ENCODE peak calls at places on chromosome 19, in eight cellular contexts. X is transverse colon, M is K562, V is HCT116, K is A549, A is breast epithelium, N is stomach, Y is body of pancreas. J is an unnamed sample. For H3K4me1, the result is how much of the 10 kb centered on the place peaks cover.

GRCh38 chr19:19439083-19439482 is 33.6 kb downstream of the GATAD2A start:
- DNase-seq in X (no peak), M (no peak), V (no peak), K (no peak), A (no peak), N (no peak), Y (no peak), J (no peak)

GRCh38 chr19:10471909-10472308 is 31.2 kb downstream of the KEAP1 start:
- DNase-seq in X (no peak), M (peak), V (no peak), K (peak), A (no peak), N (no peak), Y (no peak), J (no peak)

GRCh38 chr19:1884291-1884718 is 991 bp downstream of the ABHD17A start:
- DNase-seq in X (peak), M (peak), V (no peak), K (no peak), A (no peak), N (no peak), Y (no peak), J (peak)

GRCh38 chr19:1860133-1860775 is 3.1 kb downstream of the KLF16 start:
- DNase-seq in X (peak), M (peak), V (no peak), K (peak), A (no peak), N (no peak), Y (peak), J (no peak)

GRCh38 chr19:51372649-51373504 is at the start of gene NKG7:
- DNase-seq in X (no peak), M (peak), V (no peak), K (no peak), A (no peak), N (no peak), Y (no peak), J (no peak)

GRCh38 chr19:39890755-39891551 is 43.5 kb downstream of the FCGBP start:
- DNase-seq in X (no peak), M (no peak), V (no peak), K (no peak), A (no peak), N (peak), Y (no peak), J (peak)

GRCh38 chr19:10230155-10230903 is 802 bp downstream of the S1PR2 start:
- DNase-seq in X (peak), M (no peak), V (no peak), K (no peak), A (no peak), N (peak), Y (peak), J (peak)

GRCh38 chr19:54030895-54031586 is 32.7 kb downstream of the VSTM1 start:
- DNase-seq in X (no peak), M (peak), V (no peak), K (peak), A (no peak), N (no peak), Y (no peak), J (no peak)

GRCh38 chr19:53868091-53868891 is 608 bp downstream of the MYADM start:
- DNase-seq in X (peak), M (peak), V (no peak), K (peak), A (peak), N (peak), Y (peak), J (peak)

GRCh38 chr19:1747285-1748114 is 5.8 kb upstream of the ONECUT3 start:
- DNase-seq in X (no peak), M (peak), V (peak), K (peak), A (no peak), N (peak), Y (peak), J (no peak)

GRCh38 chr19:41083516-41083915 is 4.7 kb upstream of the CYP2A13 start:
- DNase-seq in X (no peak), M (no peak), V (no peak), K (peak), A (no peak), N (no peak), Y (no peak), J (no peak)

GRCh38 chr19:23823952-23824389 is 65.3 kb upstream of the ZNF681 start:
- DNase-seq in X (peak), M (peak), V (no peak), K (peak), A (no peak), N (no peak), Y (no peak), J (no peak)

GRCh38 chr19:1259206-1259872 is 9.8 kb upstream of the CIRBP start:
- DNase-seq in X (peak), M (peak), V (no peak), K (peak), A (no peak), N (peak), Y (peak), J (no peak)

GRCh38 chr19:8141726-8142524 is 7.5 kb downstream of the FBN3 start:
- DNase-seq in X (no peak), M (no peak), V (no peak), K (no peak), A (no peak), N (no peak), Y (peak), J (no peak)

GRCh38 chr19:10505583-10506229 is 2.5 kb upstream of the KEAP1 start:
- DNase-seq in X (peak), M (peak), V (peak), K (peak), A (peak), N (peak), Y (peak), J (peak)

GRCh38 chr19:1907563-1908363 is 2.6 kb downstream of the ADAT3 start:
- DNase-seq in X (peak), M (peak), V (no peak), K (no peak), A (no peak), N (peak), Y (peak), J (no peak)

GRCh38 chr19:18109731-18110671 is 12.4 kb downstream of the MAST3 start:
- DNase-seq in X (peak), M (peak), V (no peak), K (no peak), A (no peak), N (peak), Y (peak), J (no peak)

GRCh38 chr19:10402441-10403038 is 802 bp downstream of the CDC37 start:
- DNase-seq in X (peak), M (peak), V (no peak), K (no peak), A (no peak), N (no peak), Y (no peak), J (no peak)

GRCh38 chr19:15575406-15575805 is 39.6 kb upstream of the CYP4F8 start:
- DNase-seq in X (no peak), M (no peak), V (no peak), K (no peak), A (no peak), N (no peak), Y (no peak), J (no peak)

GRCh38 chr19:10899171-10899653 is 27.9 kb downstream of the CARM1 start:
- DNase-seq in X (peak), M (no peak), V (no peak), K (no peak), A (peak), N (peak), Y (peak), J (no peak)

GRCh38 chr19:40799558-40800338 is 757 bp downstream of the EGLN2 start:
- DNase-seq in X (no peak), M (peak), V (no peak), K (no peak), A (no peak), N (peak), Y (no peak), J (peak)

GRCh38 chr19:8512115-8512967 is 1.6 kb downstream of the ZNF414 start:
- DNase-seq in X (peak), M (peak), V (peak), K (peak), A (no peak), N (no peak), Y (no peak), J (no peak)

GRCh38 chr19:29724102-29724641 is 9.1 kb upstream of the C19orf12 start:
- DNase-seq in X (no peak), M (no peak), V (no peak), K (no peak), A (no peak), N (no peak), Y (no peak), J (no peak)

GRCh38 chr19:46954502-46955004 is 65.1 kb upstream of the NPAS1 start:
- DNase-seq in X (no peak), M (peak), V (no peak), K (no peak), A (no peak), N (no peak), Y (no peak), J (no peak)

GRCh38 chr19:46953955-46954501 is 65.6 kb upstream of the NPAS1 start:
- DNase-seq in X (no peak), M (no peak), V (no peak), K (no peak), A (no peak), N (no peak), Y (no peak), J (no peak)

GRCh38 chr19:46950526-46951235 is 69.0 kb upstream of the NPAS1 start:
- DNase-seq in X (no peak), M (no peak), V (no peak), K (no peak), A (no peak), N (no peak), Y (no peak), J (no peak)

GRCh38 chr19:46951236-46951986 is 68.2 kb upstream of the NPAS1 start:
- DNase-seq in X (peak), M (no peak), V (peak), K (peak), A (no peak), N (no peak), Y (no peak), J (no peak)

GRCh38 chr19:46952874-46953273 is 66.8 kb upstream of the NPAS1 start:
- DNase-seq in X (no peak), M (no peak), V (no peak), K (no peak), A (no peak), N (no peak), Y (no peak), J (no peak)
- H3K4me1 ChIP-seq in X (half or more), M (under half), V (under half), K (half or more), A (under half), N (under half), Y (under half), J (half or more)

GRCh38 chr19:12723643-12724426 is at the start of gene TNPO2:
- DNase-seq in X (peak), M (peak), V (peak), K (peak), A (no peak), N (peak), Y (peak), J (no peak)
- TF ChIP-seq POLR2A in X (no peak), M (peak), V (no peak), K (peak), A (no peak), N (no peak), Y (no peak), J (no peak)

GRCh38 chr19:34999498-35000337 is at the start of gene GRAMD1A:
- DNase-seq in X (peak), M (peak), V (peak), K (peak), A (peak), N (peak), Y (peak), J (peak)

GRCh38 chr19:35000647-35001501 is 751 bp downstream of the GRAMD1A start:
- DNase-seq in X (peak), M (peak), V (no peak), K (peak), A (no peak), N (no peak), Y (peak), J (no peak)

GRCh38 chr19:34998777-34999497 is 1.2 kb upstream of the GRAMD1A start:
- DNase-seq in X (no peak), M (no peak), V (no peak), K (no peak), A (no peak), N (no peak), Y (no peak), J (no peak)

GRCh38 chr19:35002037-35002535 is 2.0 kb downstream of the GRAMD1A start:
- DNase-seq in X (no peak), M (no peak), V (no peak), K (no peak), A (no peak), N (no peak), Y (no peak), J (no peak)

GRCh38 chr19:35000338-35000646 is 169 bp downstream of the GRAMD1A start:
- DNase-seq in X (no peak), M (no peak), V (no peak), K (no peak), A (no peak), N (no peak), Y (no peak), J (no peak)
- H3K4me1 ChIP-seq in X (half or more), M (under half), V (under half), K (half or more), A (under half), N (half or more), Y (half or more), J (under half)

GRCh38 chr19:5585461-5586299 is 17.9 kb upstream of the TINCR start:
- DNase-seq in X (no peak), M (peak), V (no peak), K (no peak), A (no peak), N (no peak), Y (no peak), J (no peak)

GRCh38 chr19:5588441-5588840 is 20.7 kb upstream of the TINCR start:
- DNase-seq in X (no peak), M (no peak), V (no peak), K (no peak), A (no peak), N (no peak), Y (no peak), J (no peak)

GRCh38 chr19:5587071-5587455 is 19.3 kb upstream of the TINCR start:
- DNase-seq in X (no peak), M (no peak), V (no peak), K (no peak), A (no peak), N (no peak), Y (no peak), J (no peak)

GRCh38 chr19:5587661-5588060 is 19.9 kb upstream of the TINCR start:
- DNase-seq in X (no peak), M (no peak), V (no peak), K (no peak), A (no peak), N (no peak), Y (no peak), J (no peak)

DNA sequence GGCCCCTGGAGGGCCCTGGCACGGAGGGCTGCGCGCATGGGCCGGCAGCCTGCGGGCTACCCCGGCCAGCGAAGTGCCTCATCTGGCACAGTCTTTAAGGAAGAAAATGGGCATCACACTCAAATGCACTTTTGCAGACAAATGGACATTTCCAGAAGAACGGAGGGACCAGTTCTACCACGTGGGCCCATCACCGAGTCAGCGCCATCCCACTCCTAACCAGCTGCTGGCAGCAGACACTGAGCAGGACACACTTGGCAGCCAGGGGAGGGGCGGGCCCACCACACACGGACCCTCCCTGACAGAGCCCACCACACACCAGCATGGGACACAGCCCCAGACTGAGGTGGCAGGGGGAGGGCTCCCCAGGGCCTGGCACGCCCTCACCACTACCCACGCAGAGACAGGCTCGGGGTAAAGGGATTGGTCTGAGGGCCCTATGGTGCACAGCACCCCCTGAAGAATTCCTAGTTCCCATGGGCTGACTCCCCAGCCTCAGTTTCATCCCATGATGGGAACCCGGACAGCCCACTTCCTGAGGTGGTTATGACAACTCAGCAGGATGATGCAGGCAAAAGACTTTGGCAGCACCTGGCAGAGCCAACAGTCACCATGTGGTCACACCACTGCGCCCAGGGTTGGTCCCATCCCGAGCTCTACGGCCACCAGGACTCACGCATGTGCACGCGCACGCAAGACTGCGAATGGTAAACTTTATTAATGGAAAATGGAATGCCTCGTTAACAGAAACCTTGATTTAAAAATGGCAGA is 18.7 kb upstream of the TINCR start:
- DNase-seq in X (no peak), M (no peak), V (no peak), K (no peak), A (no peak), N (no peak), Y (no peak), J (no peak)
- TF ChIP-seq POLR2A in X (no peak), M (peak), V (no peak), K (no peak), A (no peak), N (no peak), Y (no peak), J (no peak)

DNA sequence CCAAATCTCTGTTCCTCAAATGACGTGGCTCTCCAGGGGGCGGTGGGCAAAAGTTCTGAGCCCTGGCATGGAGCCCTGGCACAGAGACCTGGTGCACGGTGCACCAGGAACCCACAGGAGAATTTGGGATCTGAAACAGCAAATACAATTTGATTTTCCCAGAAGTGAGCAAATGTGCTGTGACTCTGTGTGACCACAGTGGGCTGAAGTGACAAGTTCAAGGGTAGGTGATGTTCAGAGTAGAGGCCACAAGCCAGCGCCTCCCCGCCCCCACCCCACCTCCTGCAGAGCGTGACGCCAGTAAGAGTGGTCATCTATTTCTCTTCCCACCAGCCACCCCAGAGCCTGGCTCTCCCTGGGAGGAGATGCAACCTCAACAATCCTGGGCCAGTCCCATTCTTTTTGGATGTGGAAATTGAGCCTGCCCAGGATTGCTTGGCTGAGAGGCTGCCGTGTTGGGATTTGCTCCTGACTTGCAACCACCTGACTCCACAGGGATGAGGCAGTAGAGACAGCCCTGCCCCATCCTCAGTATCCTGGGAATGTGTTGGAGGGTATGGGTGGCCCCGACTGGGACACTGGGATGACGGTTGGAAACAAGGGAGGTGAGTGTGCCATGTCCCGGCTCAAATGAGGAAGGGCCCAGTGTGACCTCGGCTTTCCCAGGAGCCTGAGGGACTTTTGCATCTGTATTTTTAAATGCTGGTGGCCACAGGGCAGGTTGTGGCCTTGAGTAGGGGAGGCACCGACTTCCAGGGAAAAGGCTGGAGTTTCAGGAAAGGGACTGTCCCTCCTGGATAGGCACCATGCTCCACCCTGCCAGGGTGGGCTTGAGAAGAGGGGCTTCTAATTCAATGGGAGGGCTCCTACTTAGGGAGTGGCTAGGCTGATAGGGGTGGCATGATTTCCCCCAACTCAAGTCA is 11.0 kb upstream of the BCL3 start:
- DNase-seq in X (peak), M (peak), V (no peak), K (peak), A (no peak), N (no peak), Y (peak), J (no peak)
- H3K4me1 ChIP-seq in X (half or more), M (under half), V (half or more), K (half or more), A (under half), N (under half), Y (half or more), J (half or more)

DNA sequence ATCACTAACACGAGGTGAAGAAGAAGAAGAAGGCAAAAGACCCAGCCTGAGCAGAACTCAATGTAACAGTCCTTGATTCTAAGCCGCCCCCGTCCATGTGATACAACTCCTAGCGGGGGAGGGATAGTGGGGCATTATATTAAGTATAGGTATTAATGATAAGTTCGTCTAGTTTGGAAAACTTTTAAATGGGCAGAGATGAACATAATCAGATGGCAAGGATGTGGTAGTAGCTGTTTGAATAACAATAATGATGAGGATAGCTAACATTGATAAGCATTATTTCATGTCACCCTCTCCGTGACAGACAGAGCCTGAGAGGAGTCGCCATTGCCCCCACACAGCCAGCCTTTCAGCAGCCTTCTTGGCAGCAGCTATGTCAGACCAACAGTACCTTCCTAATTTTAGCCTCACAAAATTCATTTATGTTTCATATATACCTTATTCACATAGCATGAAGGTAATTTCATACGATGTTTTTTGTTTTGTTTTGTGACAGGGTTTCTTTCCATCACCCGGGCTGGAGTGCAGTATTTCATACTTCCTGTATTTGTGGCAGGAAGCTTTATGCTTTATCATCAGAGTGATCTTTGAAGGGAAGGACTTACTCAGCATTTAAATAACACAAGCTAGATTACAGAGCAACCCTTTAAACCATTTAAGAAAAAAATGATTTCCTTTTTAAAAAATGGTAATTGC is 64.4 kb upstream of the NPAS1 start:
- DNase-seq in X (no peak), M (peak), V (no peak), K (no peak), A (no peak), N (no peak), Y (no peak), J (no peak)
- TF ChIP-seq POLR2A in X (no peak), M (peak), V (no peak), K (no peak), A (no peak), N (no peak), Y (no peak), J (no peak)

J was measured in suprapubic skin.